ENCODE peak calls at places on chromosomes 16 and 17, in eight cellular contexts. N is endothelial cell, E is H9, H is RWPE1, J is sigmoid colon, Z is glutamatergic neuron, R is fibroblast of pulmonary artery, F is neural crest cell. I is an unnamed sample.

GRCh38 chr16:50946606-50947005 is 204.5 kb downstream of the SALL1 start:
- DNase-seq in R (no peak), Z (no peak), J (no peak), N (no peak), H (no peak), F (no peak), E (no peak), I (no peak)

GRCh38 chr17:71869833-71870545 is 250.8 kb upstream of the SOX9 start:
- DNase-seq in E (no peak), Z (no peak), H (no peak), F (no peak), J (no peak), N (no peak), R (no peak), I (no peak)

GRCh38 chr17:82740906-82741759 is 5.7 kb downstream of the FN3K start:
- DNase-seq in E (no peak), Z (no peak), H (peak), N (no peak), F (no peak), R (no peak), J (no peak), I (no peak)

GRCh38 chr16:67598527-67598926 is 36.2 kb downstream of the CTCF start:
- DNase-seq in E (no peak), H (no peak), Z (no peak), F (no peak), J (no peak), R (peak), N (no peak), I (no peak)

GRCh38 chr16:2716948-2717347 is 3.1 kb downstream of the PRSS27 start:
- DNase-seq in N (no peak), Z (no peak), F (no peak), R (no peak), J (no peak), H (no peak), E (no peak), I (no peak)

GRCh38 chr16:87375426-87376135 is 8.0 kb downstream of the FBXO31 start:
- DNase-seq in F (no peak), R (peak), E (no peak), Z (no peak), H (peak), J (no peak), N (no peak), I (no peak)

GRCh38 chr17:1515640-1516402 is 591 bp downstream of the INPP5K start:
- DNase-seq in Z (no peak), H (peak), J (peak), N (peak), R (peak), F (peak), E (peak), I (peak)

GRCh38 chr16:65758620-65759019 is 607.9 kb upstream of the CDH5 start:
- DNase-seq in J (no peak), H (no peak), Z (no peak), R (no peak), N (no peak), F (no peak), E (no peak), I (no peak)

GRCh38 chr17:8935194-8935593 is 30.3 kb downstream of the PIK3R5 start:
- DNase-seq in Z (no peak), N (no peak), F (no peak), E (peak), H (peak), J (no peak), R (no peak), I (no peak)

GRCh38 chr17:56131431-56131830 is 21.8 kb upstream of the ANKFN1 start:
- DNase-seq in N (no peak), E (no peak), F (no peak), R (no peak), J (no peak), H (no peak), Z (no peak), I (no peak)

GRCh38 chr17:80125656-80126448 is 21.1 kb downstream of the EIF4A3 start:
- DNase-seq in F (no peak), N (no peak), H (no peak), E (no peak), Z (no peak), J (peak), R (peak), I (no peak)

GRCh38 chr16:88014954-88015805 is 63.9 kb downstream of the BANP start:
- DNase-seq in F (no peak), H (no peak), N (no peak), J (peak), R (no peak), Z (no peak), E (no peak), I (no peak)

GRCh38 chr17:30503558-30503957 is 26.4 kb downstream of the GOSR1 start:
- DNase-seq in E (no peak), F (no peak), N (no peak), R (no peak), Z (no peak), H (no peak), J (no peak), I (no peak)

GRCh38 chr17:56367381-56367780 is 214.1 kb downstream of the ANKFN1 start:
- DNase-seq in H (no peak), R (no peak), N (no peak), J (no peak), Z (no peak), F (peak), E (no peak), I (no peak)

GRCh38 chr16:85358704-85359146 is 246.5 kb upstream of the CIBAR2 start:
- DNase-seq in J (no peak), Z (no peak), H (no peak), R (no peak), N (no peak), F (no peak), E (no peak), I (no peak)

GRCh38 chr17:81471804-81472456 is 40.7 kb downstream of the ACTG1 start:
- DNase-seq in J (peak), E (peak), R (peak), Z (no peak), F (no peak), H (peak), N (no peak), I (peak)

GRCh38 chr16:57728336-57729181 is 7.0 kb upstream of the KATNB1 start:
- DNase-seq in R (no peak), F (no peak), H (no peak), N (no peak), Z (no peak), J (no peak), E (no peak), I (no peak)

GRCh38 chr16:72723781-72724180 is 324.1 kb downstream of the ZFHX3 start:
- DNase-seq in E (no peak), N (no peak), R (peak), J (no peak), H (peak), Z (no peak), F (no peak), I (no peak)

GRCh38 chr16:53404959-53405358 is 29.3 kb upstream of the RBL2 start:
- DNase-seq in H (no peak), R (peak), J (no peak), N (no peak), F (no peak), E (no peak), Z (no peak), I (no peak)

GRCh38 chr16:79651363-79651762 is 50.8 kb upstream of the MAF start:
- DNase-seq in Z (no peak), R (peak), N (no peak), H (peak), E (no peak), J (peak), F (no peak), I (no peak)

GRCh38 chr17:28334176-28334575 is 1.1 kb downstream of the IFT20 start:
- DNase-seq in F (no peak), H (no peak), Z (no peak), E (no peak), R (peak), J (peak), N (peak), I (no peak)

GRCh38 chr16:47065766-47066688 is 77.7 kb downstream of the NETO2 start:
- DNase-seq in N (no peak), Z (no peak), F (no peak), H (no peak), J (no peak), R (no peak), E (no peak), I (no peak)

GRCh38 chr17:55641559-55642160 is 81.0 kb downstream of the TMEM100 start:
- DNase-seq in Z (peak), H (no peak), J (peak), E (peak), N (peak), F (peak), R (peak), I (peak)

GRCh38 chr16:56797861-56798260 is 67.1 kb upstream of the SLC12A3 start:
- DNase-seq in N (no peak), E (no peak), F (no peak), J (no peak), H (no peak), R (no peak), Z (no peak), I (no peak)

GRCh38 chr17:69499301-69499700 is 84.8 kb downstream of the MAP2K6 start:
- DNase-seq in N (no peak), R (no peak), H (no peak), E (no peak), Z (no peak), F (no peak), J (no peak), I (no peak)

GRCh38 chr17:1882836-1883235 is 53.0 kb downstream of the RPA1 start:
- DNase-seq in R (peak), N (peak), Z (peak), E (peak), J (no peak), H (peak), F (no peak), I (peak)

GRCh38 chr16:73878616-73879015 is 418.0 kb upstream of the PSMD7 start:
- DNase-seq in N (no peak), H (peak), E (no peak), F (no peak), R (peak), Z (no peak), J (no peak), I (peak)

GRCh38 chr16:1430759-1431496 is at the start of gene PERCC1:
- DNase-seq in H (no peak), N (no peak), F (no peak), J (no peak), E (no peak), Z (peak), R (no peak), I (no peak)

GRCh38 chr16:57797526-57798266 is 4.6 kb downstream of the KIFC3 start:
- DNase-seq in Z (peak), E (peak), F (no peak), R (no peak), N (peak), J (no peak), H (peak), I (no peak)

GRCh38 chr16:19559242-19559910 is 3.9 kb downstream of the VPS35L start:
- DNase-seq in H (peak), J (no peak), R (peak), N (peak), F (peak), Z (no peak), E (no peak), I (peak)

GRCh38 chr17:44071772-44072171 is 1.2 kb downstream of the G6PC3 start:
- DNase-seq in H (no peak), F (no peak), R (peak), Z (no peak), J (no peak), N (no peak), E (peak), I (no peak)

GRCh38 chr16:84374160-84374489 is 5.8 kb downstream of the ATP2C2 start:
- DNase-seq in J (no peak), Z (no peak), E (no peak), H (no peak), N (no peak), F (no peak), R (no peak), I (no peak)

GRCh38 chr17:67212716-67213417 is 32.1 kb downstream of the HELZ start:
- DNase-seq in F (no peak), R (peak), Z (no peak), H (no peak), E (no peak), J (no peak), N (no peak), I (no peak)

GRCh38 chr16:11056989-11057645 is 112.8 kb downstream of the CLEC16A start:
- DNase-seq in R (no peak), F (no peak), H (no peak), E (no peak), N (no peak), Z (no peak), J (peak), I (no peak)

GRCh38 chr17:3722716-3723115 is 987 bp upstream of the HASPIN start:
- DNase-seq in H (no peak), F (no peak), Z (no peak), E (no peak), R (peak), J (no peak), N (no peak), I (no peak)

GRCh38 chr16:4053663-4054479 is 62.4 kb downstream of the ADCY9 start:
- DNase-seq in J (peak), H (peak), R (peak), N (no peak), Z (no peak), F (no peak), E (no peak), I (peak)

GRCh38 chr17:42281571-42282096 is 5.4 kb upstream of the STAT5B start:
- DNase-seq in F (no peak), Z (no peak), H (no peak), N (no peak), E (peak), R (no peak), J (peak), I (no peak)

GRCh38 chr16:88651276-88651988 is 579 bp upstream of the CYBA start:
- DNase-seq in H (no peak), J (no peak), N (peak), R (no peak), E (peak), Z (no peak), F (no peak), I (no peak)

GRCh38 chr17:29148790-29149430 is 31.3 kb downstream of the MYO18A start:
- DNase-seq in H (peak), E (peak), N (peak), R (peak), J (peak), Z (peak), F (peak), I (no peak)

DNA sequence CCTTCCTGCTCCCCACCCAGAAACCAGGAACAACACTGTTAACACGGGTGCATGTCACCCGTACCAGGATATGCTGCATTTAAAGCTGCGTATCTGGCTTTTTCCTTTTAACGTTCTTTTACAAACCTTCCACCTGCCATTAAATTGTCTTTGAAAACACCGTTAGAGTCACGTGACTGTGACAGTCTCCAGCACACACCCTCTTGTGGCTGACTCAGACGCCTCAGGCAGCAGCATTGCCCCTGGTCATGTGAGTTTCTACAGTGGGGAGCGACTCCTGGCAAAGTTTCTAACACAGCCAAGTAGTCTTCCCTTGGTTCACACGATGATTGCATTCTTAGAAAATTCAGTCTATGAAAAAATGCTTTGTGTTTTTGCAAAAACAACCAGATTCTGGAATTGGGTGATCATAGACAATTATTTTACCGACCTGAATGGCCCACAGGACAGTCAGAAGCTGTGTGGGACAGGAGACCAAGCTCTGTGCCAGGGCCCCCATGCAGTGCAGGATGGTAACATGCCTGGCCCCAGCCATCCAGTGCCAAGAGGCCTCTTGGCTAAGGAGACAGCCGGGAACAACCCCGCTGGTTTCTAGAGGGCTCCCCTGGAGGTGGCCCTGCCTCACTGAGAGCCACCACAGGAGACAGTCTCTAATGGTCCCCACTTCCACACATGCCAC is 199.1 kb downstream of the KATNIP start:
- DNase-seq in F (no peak), N (peak), R (peak), E (peak), J (no peak), Z (no peak), H (peak), I (peak)
- TF ChIP-seq CTCF in F (peak), N (no peak), R (peak), E (peak), J (no peak), Z (no peak), H (no peak), I (peak)

DNA sequence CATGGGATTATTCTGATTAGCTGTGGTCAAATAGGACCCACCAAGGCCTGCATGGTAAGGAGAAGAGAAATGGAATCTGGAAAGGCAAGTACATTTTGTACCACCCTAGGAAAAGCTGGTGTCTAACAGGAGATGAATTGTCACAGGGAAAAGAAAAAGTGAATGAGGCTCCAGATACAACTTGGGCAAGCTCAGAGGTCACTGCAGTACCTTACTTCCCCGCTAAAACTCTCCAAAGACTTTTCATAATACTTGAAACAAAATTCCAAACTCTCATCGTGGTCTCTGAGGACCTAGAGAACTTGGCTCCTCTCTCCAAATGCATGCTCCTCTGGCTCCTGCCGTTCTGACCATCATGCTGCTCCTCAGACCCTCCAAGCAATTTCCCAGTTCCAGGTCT is 262.8 kb downstream of the GRIN2A start:
- DNase-seq in R (no peak), E (no peak), F (no peak), J (no peak), N (no peak), Z (no peak), H (no peak), I (no peak)
- TF ChIP-seq CTCF in R (no peak), E (no peak), F (no peak), J (no peak), N (no peak), Z (no peak), H (no peak), I (no peak)

GRCh38 chr17:77681820-77682219 is 276.7 kb upstream of the TNRC6C start:
- DNase-seq in Z (no peak), N (no peak), J (peak), H (no peak), R (peak), F (no peak), E (peak), I (peak)
- TF ChIP-seq CTCF in Z (no peak), N (no peak), J (peak), H (no peak), R (no peak), F (no peak), E (no peak), I (no peak)

GRCh38 chr17:77381185-77381700 is 240.5 kb downstream of the SEC14L1 start:
- DNase-seq in E (no peak), Z (no peak), N (no peak), F (no peak), R (no peak), J (no peak), H (no peak), I (no peak)

GRCh38 chr17:77382966-77383612 is 242.3 kb downstream of the SEC14L1 start:
- DNase-seq in R (peak), E (no peak), N (no peak), J (peak), Z (no peak), H (no peak), F (no peak), I (no peak)

GRCh38 chr17:77383613-77384608 is 243.1 kb downstream of the SEC14L1 start:
- DNase-seq in E (no peak), N (no peak), J (peak), Z (no peak), F (no peak), R (no peak), H (no peak), I (no peak)

GRCh38 chr17:77381731-77382130 is 241.0 kb downstream of the SEC14L1 start:
- DNase-seq in N (no peak), E (no peak), Z (no peak), H (no peak), R (no peak), F (no peak), J (no peak), I (no peak)

DNA sequence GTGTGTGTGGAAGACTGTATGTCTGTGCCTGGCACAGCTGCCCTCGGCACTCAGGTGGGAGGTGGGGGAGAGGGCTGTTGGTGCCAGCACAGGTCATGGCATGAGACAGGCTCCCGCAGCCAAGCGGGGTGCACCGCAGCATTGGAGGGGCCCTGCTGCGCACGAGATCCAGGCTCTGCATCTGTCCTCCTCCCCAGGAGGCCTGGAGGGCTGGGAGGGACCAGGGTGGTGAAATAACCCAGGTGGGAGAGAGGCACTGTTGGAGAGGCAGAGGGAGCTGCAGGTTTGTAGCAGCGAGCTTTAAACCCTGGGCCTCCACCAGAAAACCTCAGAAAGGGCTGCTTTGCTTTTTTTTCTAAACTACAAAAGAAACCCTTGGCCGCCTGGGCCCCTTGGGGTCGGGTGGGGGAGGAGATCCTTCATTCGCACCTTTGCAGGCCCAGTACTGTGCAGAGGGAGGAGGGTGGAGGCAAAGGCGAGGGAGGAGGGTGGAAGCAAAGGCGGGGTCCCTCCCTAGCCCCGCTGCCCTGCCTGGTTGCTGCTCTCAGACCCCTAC is 241.7 kb downstream of the SEC14L1 start:
- DNase-seq in E (peak), J (no peak), H (no peak), F (no peak), Z (no peak), R (no peak), N (no peak), I (no peak)
- TF ChIP-seq CTCF in E (no peak), J (no peak), H (no peak), F (no peak), Z (no peak), R (no peak), N (no peak), I (no peak)

GRCh38 chr16:20883554-20884239 is 16.5 kb downstream of the DCUN1D3 start:
- DNase-seq in F (no peak), E (no peak), N (no peak), Z (no peak), J (no peak), R (peak), H (no peak), I (no peak)

GRCh38 chr16:20884240-20884556 is 16.0 kb downstream of the DCUN1D3 start:
- DNase-seq in H (no peak), E (no peak), Z (no peak), R (peak), J (no peak), F (no peak), N (no peak), I (no peak)

GRCh38 chr16:20879175-20880053 is 20.7 kb downstream of the DCUN1D3 start:
- DNase-seq in R (peak), J (no peak), Z (no peak), E (no peak), H (peak), N (no peak), F (no peak), I (no peak)

GRCh38 chr16:20878682-20879147 is 21.4 kb downstream of the DCUN1D3 start:
- DNase-seq in H (no peak), Z (no peak), N (no peak), F (no peak), J (no peak), R (no peak), E (no peak), I (no peak)

GRCh38 chr16:20880867-20881866 is 19.0 kb downstream of the DCUN1D3 start:
- DNase-seq in H (no peak), J (no peak), N (no peak), F (no peak), R (no peak), E (no peak), Z (no peak), I (no peak)
- TF ChIP-seq CTCF in H (no peak), J (no peak), N (no peak), F (no peak), R (no peak), E (no peak), Z (no peak), I (no peak)